ENCODE peak calls at places on chromosomes 5 and 9, in four cellular contexts. K, N, I and L are unnamed samples.

GRCh38 chr9:78539904-78540303 is 243.0 kb downstream of the PSAT1 start:
- DNase-seq in K (no peak), N (no peak), I (no peak), L (no peak)

GRCh38 chr5:39400711-39401385 is 23.9 kb downstream of the DAB2 start:
- DNase-seq in N (no peak), I (no peak), K (no peak), L (no peak)

GRCh38 chr9:35645736-35646582 is 4.8 kb downstream of the SIT1 start:
- DNase-seq in K (peak), N (no peak), I (no peak), L (no peak)

GRCh38 chr5:1337490-1338195 is 7.3 kb downstream of the CLPTM1L start:
- DNase-seq in I (no peak), N (no peak), K (no peak), L (no peak)

GRCh38 chr5:160457255-160457654 is 35.6 kb downstream of the PTTG1 start:
- DNase-seq in N (no peak), I (no peak), K (no peak), L (no peak)

GRCh38 chr5:66929995-66930394 is 266.6 kb downstream of the CD180 start:
- DNase-seq in I (no peak), N (no peak), K (no peak), L (no peak)

GRCh38 chr9:125529589-125530515 is 177.2 kb downstream of the MAPKAP1 start:
- DNase-seq in K (no peak), N (peak), I (no peak), L (no peak)

GRCh38 chr9:16031971-16032370 is 479.1 kb downstream of the CCDC171 start:
- DNase-seq in K (no peak), I (no peak), N (no peak), L (no peak)

GRCh38 chr9:16716631-16717030 is 153.8 kb downstream of the BNC2 start:
- DNase-seq in I (no peak), N (no peak), K (no peak), L (no peak)

GRCh38 chr9:16542290-16542689 is 328.2 kb downstream of the BNC2 start:
- DNase-seq in N (peak), I (no peak), K (no peak), L (no peak)

GRCh38 chr9:33329117-33329563 is 38.8 kb downstream of the NFX1 start:
- DNase-seq in N (no peak), K (no peak), I (no peak), L (no peak)

GRCh38 chr5:115532517-115532916 is 12.1 kb downstream of the FEM1C start:
- DNase-seq in N (no peak), K (no peak), I (no peak), L (no peak)

GRCh38 chr5:57102905-57103255 is 71.0 kb upstream of the GPBP1 start:
- DNase-seq in I (no peak), K (no peak), N (no peak), L (no peak)

GRCh38 chr9:133463234-133463863 is 3.6 kb downstream of the CACFD1 start:
- DNase-seq in N (no peak), K (no peak), I (no peak), L (no peak)

GRCh38 chr5:61884242-61884855 is 421.7 kb upstream of the KIF2A start:
- DNase-seq in N (no peak), I (no peak), K (no peak), L (no peak)

GRCh38 chr9:126218726-126219125 is 107.9 kb upstream of the MVB12B start:
- DNase-seq in I (no peak), K (no peak), N (no peak), L (no peak)

GRCh38 chr5:32283539-32284377 is 29.0 kb downstream of the MTMR12 start:
- DNase-seq in N (no peak), K (no peak), I (no peak), L (no peak)

GRCh38 chr9:114551750-114552685 is 35.6 kb upstream of the ATP6V1G1 start:
- DNase-seq in K (peak), I (no peak), N (no peak), L (no peak)

GRCh38 chr9:104263942-104264341 is 169.8 kb downstream of the SMC2 start:
- DNase-seq in I (no peak), N (no peak), K (no peak), L (no peak)

GRCh38 chr5:55052383-55052931 is 28.4 kb downstream of the GZMK start:
- DNase-seq in N (no peak), I (no peak), K (no peak), L (no peak)

GRCh38 chr5:139406960-139407359 is 3.1 kb upstream of the SPATA24 start:
- DNase-seq in K (no peak), I (no peak), N (no peak), L (no peak)

GRCh38 chr5:121969660-121970295 is 8.0 kb downstream of the SRFBP1 start:
- DNase-seq in I (no peak), N (no peak), K (no peak), L (no peak)

GRCh38 chr5:125277494-125278154 is 531.2 kb upstream of the ZNF608 start:
- DNase-seq in I (no peak), K (no peak), N (no peak), L (no peak)

GRCh38 chr5:141547488-141547887 is 58.6 kb downstream of the PCDHGC5 start:
- DNase-seq in N (no peak), K (no peak), I (no peak), L (no peak)

GRCh38 chr5:72314571-72315172 is 5.4 kb downstream of the MRPS27 start:
- DNase-seq in N (no peak), K (no peak), I (peak), L (no peak)

GRCh38 chr9:81652058-81652457 is 37.3 kb downstream of the TLE1 start:
- DNase-seq in K (no peak), N (no peak), I (no peak), L (no peak)

GRCh38 chr9:81648891-81649290 is 40.5 kb downstream of the TLE1 start:
- DNase-seq in N (no peak), I (no peak), K (no peak), L (no peak)

GRCh38 chr9:81653240-81653639 is 36.1 kb downstream of the TLE1 start:
- DNase-seq in N (no peak), I (no peak), K (no peak), L (no peak)

GRCh38 chr9:81649475-81649874 is 39.9 kb downstream of the TLE1 start:
- DNase-seq in N (no peak), I (no peak), K (no peak), L (no peak)

DNA sequence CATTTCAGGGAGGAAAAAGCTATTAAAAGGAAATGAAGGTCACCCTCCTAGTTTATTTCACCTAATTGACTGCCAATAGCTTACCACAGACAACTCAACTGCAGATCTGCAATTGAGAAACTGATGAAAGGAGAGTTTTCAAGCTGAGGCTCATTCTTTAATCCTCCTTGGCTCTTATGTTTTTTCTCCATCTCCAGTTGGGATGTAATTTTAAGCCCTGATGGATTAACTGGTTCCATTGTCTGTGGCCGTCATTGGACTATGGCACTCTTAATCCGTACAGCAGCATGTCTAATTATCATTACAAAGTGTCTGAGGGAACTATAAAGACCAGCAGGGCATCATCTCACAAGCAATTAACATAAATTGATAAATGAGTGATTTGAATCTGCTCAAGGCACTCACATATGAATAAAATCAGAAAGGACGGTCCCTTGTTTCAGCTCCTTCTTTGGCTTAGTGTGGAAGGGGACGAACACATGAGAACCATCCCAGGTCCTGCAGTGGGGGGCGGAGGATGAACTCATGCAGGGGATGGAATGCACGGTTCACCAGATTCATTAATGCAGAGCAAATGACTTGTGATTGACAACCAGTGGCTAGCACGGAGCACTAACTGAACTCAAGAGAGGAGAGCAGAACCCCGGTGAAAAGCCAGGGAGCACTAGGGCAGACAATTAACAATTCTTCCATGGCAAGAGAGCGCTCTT is 38.4 kb downstream of the TLE1 start:
- DNase-seq in I (no peak), N (no peak), K (no peak), L (no peak)
- TF ChIP-seq SPI1 in I (no peak), N (no peak), K (no peak), L (no peak)

GRCh38 chr5:73692166-73692640 is 66.2 kb downstream of the ARHGEF28 start:
- DNase-seq in K (no peak), I (no peak), N (no peak), L (no peak)

GRCh38 chr5:73691301-73691700 is 65.3 kb downstream of the ARHGEF28 start:
- DNase-seq in I (no peak), N (no peak), K (no peak), L (no peak)

GRCh38 chr5:73694089-73694488 is 68.1 kb downstream of the ARHGEF28 start:
- DNase-seq in N (peak), I (no peak), K (no peak), L (no peak)

GRCh38 chr5:73692981-73693380 is 67.0 kb downstream of the ARHGEF28 start:
- DNase-seq in K (no peak), N (no peak), I (no peak), L (no peak)

GRCh38 chr5:73693573-73694061 is 67.6 kb downstream of the ARHGEF28 start:
- DNase-seq in I (no peak), K (no peak), N (no peak), L (no peak)
- TF ChIP-seq SPI1 in I (no peak), K (no peak), N (no peak), L (no peak)

GRCh38 chr5:42985129-42986037 is 54.7 kb downstream of the ANXA2R start:
- DNase-seq in N (no peak), K (no peak), I (no peak), L (no peak)

GRCh38 chr5:42984307-42984706 is 55.8 kb downstream of the ANXA2R start:
- DNase-seq in K (no peak), I (no peak), N (no peak), L (no peak)

GRCh38 chr5:42982107-42982622 is 58.0 kb downstream of the ANXA2R start:
- DNase-seq in I (no peak), N (no peak), K (no peak), L (no peak)
- TF ChIP-seq SPI1 in I (no peak), N (no peak), K (no peak), L (no peak)

DNA sequence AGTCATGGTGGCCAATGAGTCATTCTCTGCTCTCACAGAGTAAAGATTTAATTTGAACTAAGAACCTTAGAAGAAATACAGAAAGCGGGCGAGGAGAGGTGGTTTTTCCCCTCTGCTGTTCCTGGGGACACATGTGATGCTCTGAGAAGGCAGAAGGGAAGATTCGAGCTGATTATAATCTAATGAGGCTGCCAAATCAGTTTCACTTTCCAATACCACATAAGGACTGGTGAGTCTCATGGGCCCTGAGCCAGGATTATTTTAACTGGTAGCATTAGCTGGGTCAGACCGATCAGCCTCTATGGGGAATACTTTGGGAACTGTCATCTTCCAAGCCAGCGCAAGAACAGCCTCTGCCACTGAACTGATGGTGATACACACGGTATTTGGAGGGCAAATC is 116.5 kb downstream of the SLC1A3 start:
- DNase-seq in N (peak), K (no peak), I (no peak), L (no peak)
- TF ChIP-seq SPI1 in N (no peak), K (no peak), I (no peak), L (no peak)

GRCh38 chr9:136665704-136666363 is 3.1 kb downstream of the EGFL7 start:
- DNase-seq in N (no peak), I (no peak), K (peak), L (no peak)

GRCh38 chr9:136664000-136664798 is 1.5 kb downstream of the EGFL7 start:
- DNase-seq in I (no peak), K (peak), N (no peak), L (no peak)

GRCh38 chr9:136665111-136665703 is 2.5 kb downstream of the EGFL7 start:
- DNase-seq in K (no peak), N (no peak), I (no peak), L (peak)

GRCh38 chr9:136663311-136663679 is 579 bp downstream of the EGFL7 start:
- DNase-seq in I (no peak), N (no peak), K (no peak), L (no peak)

DNA sequence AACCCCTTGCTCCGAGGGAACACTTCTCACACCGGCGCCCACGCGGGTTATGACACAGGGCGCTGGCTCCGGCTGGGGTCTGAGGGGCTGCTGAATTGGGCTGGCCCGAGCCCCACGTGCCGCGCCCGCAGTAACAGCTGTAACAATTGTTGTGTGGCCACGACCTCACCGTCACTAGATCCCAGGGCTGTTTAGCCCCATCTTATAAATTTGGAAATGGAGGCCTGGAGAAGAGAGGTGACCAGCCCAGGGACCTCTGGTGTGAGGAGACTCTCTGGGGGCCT is 2.0 kb downstream of the EGFL7 start:
- DNase-seq in I (no peak), K (no peak), N (no peak), L (no peak)
- TF ChIP-seq SPI1 in I (no peak), K (no peak), N (no peak), L (no peak)

DNA sequence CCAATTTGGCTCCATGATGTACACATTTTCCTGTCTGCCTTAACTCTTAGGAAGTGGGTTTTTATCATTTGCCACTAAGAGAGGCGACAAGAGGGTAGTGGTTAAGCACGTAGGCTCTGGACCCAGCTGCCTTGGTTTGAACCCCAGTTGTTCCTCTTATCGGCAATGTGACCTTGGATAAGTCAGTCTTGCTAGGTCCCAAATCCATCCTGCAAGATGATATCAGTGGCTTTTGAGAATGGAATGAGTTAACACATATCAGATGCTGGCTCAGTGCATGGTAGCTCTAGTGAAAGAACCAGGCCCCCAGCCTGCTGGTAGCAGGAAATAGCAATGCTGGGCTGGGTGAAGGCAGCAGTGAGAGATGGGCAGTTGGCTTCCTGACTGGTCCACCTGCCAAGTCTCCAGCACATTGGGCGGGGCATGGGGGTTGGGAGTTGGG is 72.5 kb downstream of the STK10 start:
- DNase-seq in N (no peak), I (peak), K (no peak), L (no peak)
- TF ChIP-seq SPI1 in N (no peak), I (peak), K (no peak), L (no peak)

GRCh38 chr5:170151105-170151831 is 45.6 kb downstream of the FOXI1 start:
- DNase-seq in N (no peak), I (no peak), K (peak), L (no peak)

GRCh38 chr5:170155771-170156170 is 50.1 kb downstream of the FOXI1 start:
- DNase-seq in K (no peak), N (no peak), I (no peak), L (no peak)

GRCh38 chr5:170154744-170155143 is 49.0 kb downstream of the FOXI1 start:
- DNase-seq in I (no peak), N (no peak), K (peak), L (no peak)

GRCh38 chr5:170150713-170151104 is 45.0 kb downstream of the FOXI1 start:
- DNase-seq in I (no peak), K (no peak), N (no peak), L (no peak)

DNA sequence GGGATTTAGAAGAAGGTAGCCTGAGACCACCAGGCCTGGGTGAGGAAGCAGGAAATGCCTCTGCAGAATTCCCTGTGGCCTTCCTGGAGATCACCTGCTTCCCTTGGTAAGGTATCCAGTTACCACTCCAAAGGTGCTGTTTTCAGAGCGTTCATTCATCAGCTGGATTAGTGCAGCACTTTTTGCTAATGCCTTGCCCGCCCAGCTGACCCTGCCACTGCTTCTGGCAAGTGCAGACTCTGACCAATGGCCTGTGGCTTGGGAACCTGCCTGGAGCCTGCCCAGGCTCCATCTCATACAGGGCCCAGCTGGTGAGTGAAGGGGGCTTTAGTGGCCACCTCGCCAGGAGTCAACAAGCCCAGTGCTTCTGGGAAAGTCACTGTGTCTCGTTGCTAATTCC is 48.6 kb downstream of the FOXI1 start:
- DNase-seq in N (no peak), K (no peak), I (no peak), L (no peak)
- TF ChIP-seq SPI1 in N (no peak), K (no peak), I (no peak), L (no peak)